ENCODE peak calls at places on chromosomes 13 and 19, in four cellular contexts. One of them, this sample, is unnamed.

GRCh38 chr13:42073683-42074082 is 25.2 kb downstream of the DGKH start:
- DNase-seq in stimulated activated naive B cell treated with anti-CD40 and anti-IgM and Interleukin-4, amounts not matched to agents 10 μg/mL and 1 μg/mL and 100 μg/mL, for 72 hours: no peak
- DNase-seq in T-helper 1 cell: no peak
- DNase-seq in AG20443: no peak
- DNase-seq in this sample: no peak

GRCh38 chr19:4523306-4524110 is 5.2 kb upstream of the PLIN4 start:
- DNase-seq in stimulated activated naive B cell treated with anti-CD40 and anti-IgM and Interleukin-4, amounts not matched to agents 10 μg/mL and 1 μg/mL and 100 μg/mL, for 72 hours: no peak
- DNase-seq in T-helper 1 cell: no peak
- DNase-seq in AG20443: peak; percentile 77
- DNase-seq in this sample: peak; percentile 76

GRCh38 chr13:71758823-71759222 is 108.2 kb downstream of the DACH1 start:
- DNase-seq in stimulated activated naive B cell treated with anti-CD40 and anti-IgM and Interleukin-4, amounts not matched to agents 10 μg/mL and 1 μg/mL and 100 μg/mL, for 72 hours: no peak
- DNase-seq in T-helper 1 cell: no peak
- DNase-seq in AG20443: no peak
- DNase-seq in this sample: no peak

GRCh38 chr13:47908200-47908902 is 92.7 kb downstream of the SUCLA2 start:
- DNase-seq in stimulated activated naive B cell treated with anti-CD40 and anti-IgM and Interleukin-4, amounts not matched to agents 10 μg/mL and 1 μg/mL and 100 μg/mL, for 72 hours: no peak
- DNase-seq in T-helper 1 cell: no peak
- DNase-seq in AG20443: no peak
- DNase-seq in this sample: no peak

GRCh38 chr13:80249906-80250513 is 90.9 kb downstream of the SPRY2 start:
- DNase-seq in stimulated activated naive B cell treated with anti-CD40 and anti-IgM and Interleukin-4, amounts not matched to agents 10 μg/mL and 1 μg/mL and 100 μg/mL, for 72 hours: no peak
- DNase-seq in T-helper 1 cell: no peak
- DNase-seq in AG20443: no peak
- DNase-seq in this sample: no peak

GRCh38 chr13:98873377-98874028 is 104.4 kb downstream of the DOCK9 start:
- DNase-seq in stimulated activated naive B cell treated with anti-CD40 and anti-IgM and Interleukin-4, amounts not matched to agents 10 μg/mL and 1 μg/mL and 100 μg/mL, for 72 hours: no peak
- DNase-seq in T-helper 1 cell: no peak
- DNase-seq in AG20443: no peak
- DNase-seq in this sample: no peak

GRCh38 chr13:112724788-112725345 is 35.0 kb downstream of the ATP11A start:
- DNase-seq in stimulated activated naive B cell treated with anti-CD40 and anti-IgM and Interleukin-4, amounts not matched to agents 10 μg/mL and 1 μg/mL and 100 μg/mL, for 72 hours: no peak
- DNase-seq in T-helper 1 cell: no peak
- DNase-seq in AG20443: no peak
- DNase-seq in this sample: no peak

GRCh38 chr13:76879211-76879875 is 6.9 kb downstream of the KCTD12 start:
- DNase-seq in stimulated activated naive B cell treated with anti-CD40 and anti-IgM and Interleukin-4, amounts not matched to agents 10 μg/mL and 1 μg/mL and 100 μg/mL, for 72 hours: peak; percentile 35
- DNase-seq in T-helper 1 cell: peak; percentile 26
- DNase-seq in AG20443: peak; percentile 82
- DNase-seq in this sample: peak; percentile 53

GRCh38 chr19:55640043-55640576 is 692 bp upstream of the ZNF580 start:
- DNase-seq in stimulated activated naive B cell treated with anti-CD40 and anti-IgM and Interleukin-4, amounts not matched to agents 10 μg/mL and 1 μg/mL and 100 μg/mL, for 72 hours: peak; percentile 69
- DNase-seq in T-helper 1 cell: peak; percentile 73
- DNase-seq in AG20443: peak; percentile 81
- DNase-seq in this sample: peak; percentile 60

GRCh38 chr13:34103854-34104253 is 285.9 kb downstream of the RFC3 start:
- DNase-seq in stimulated activated naive B cell treated with anti-CD40 and anti-IgM and Interleukin-4, amounts not matched to agents 10 μg/mL and 1 μg/mL and 100 μg/mL, for 72 hours: no peak
- DNase-seq in T-helper 1 cell: no peak
- DNase-seq in AG20443: no peak
- DNase-seq in this sample: no peak

GRCh38 chr19:1252818-1253513 is 4.6 kb downstream of the MIDN start:
- DNase-seq in stimulated activated naive B cell treated with anti-CD40 and anti-IgM and Interleukin-4, amounts not matched to agents 10 μg/mL and 1 μg/mL and 100 μg/mL, for 72 hours: peak; percentile 82
- DNase-seq in T-helper 1 cell: peak; percentile 77
- DNase-seq in AG20443: peak; percentile 79
- DNase-seq in this sample: no peak

GRCh38 chr19:43546581-43546980 is 13.6 kb downstream of the ZNF575 start:
- DNase-seq in stimulated activated naive B cell treated with anti-CD40 and anti-IgM and Interleukin-4, amounts not matched to agents 10 μg/mL and 1 μg/mL and 100 μg/mL, for 72 hours: no peak
- DNase-seq in T-helper 1 cell: no peak
- DNase-seq in AG20443: no peak
- DNase-seq in this sample: no peak

GRCh38 chr13:35347679-35348205 is 128.7 kb downstream of the MAB21L1 start:
- DNase-seq in stimulated activated naive B cell treated with anti-CD40 and anti-IgM and Interleukin-4, amounts not matched to agents 10 μg/mL and 1 μg/mL and 100 μg/mL, for 72 hours: no peak
- DNase-seq in T-helper 1 cell: no peak
- DNase-seq in AG20443: no peak
- DNase-seq in this sample: no peak

GRCh38 chr13:51621597-51621996 is 37.3 kb downstream of the WDFY2 start:
- DNase-seq in stimulated activated naive B cell treated with anti-CD40 and anti-IgM and Interleukin-4, amounts not matched to agents 10 μg/mL and 1 μg/mL and 100 μg/mL, for 72 hours: no peak
- DNase-seq in T-helper 1 cell: no peak
- DNase-seq in AG20443: no peak
- DNase-seq in this sample: no peak

GRCh38 chr13:80528733-80529132 is 187.8 kb upstream of the SPRY2 start:
- DNase-seq in stimulated activated naive B cell treated with anti-CD40 and anti-IgM and Interleukin-4, amounts not matched to agents 10 μg/mL and 1 μg/mL and 100 μg/mL, for 72 hours: no peak
- DNase-seq in T-helper 1 cell: no peak
- DNase-seq in AG20443: no peak
- DNase-seq in this sample: no peak

GRCh38 chr13:108980237-108980636 is 350.8 kb downstream of the MYO16 start:
- DNase-seq in stimulated activated naive B cell treated with anti-CD40 and anti-IgM and Interleukin-4, amounts not matched to agents 10 μg/mL and 1 μg/mL and 100 μg/mL, for 72 hours: no peak
- DNase-seq in T-helper 1 cell: no peak
- DNase-seq in AG20443: no peak
- DNase-seq in this sample: no peak

GRCh38 chr13:36131215-36131930 is at the start of gene DCLK1:
- DNase-seq in stimulated activated naive B cell treated with anti-CD40 and anti-IgM and Interleukin-4, amounts not matched to agents 10 μg/mL and 1 μg/mL and 100 μg/mL, for 72 hours: no peak
- DNase-seq in T-helper 1 cell: no peak
- DNase-seq in AG20443: peak; percentile 42
- DNase-seq in this sample: no peak

GRCh38 chr19:12580180-12580694 is 29.0 kb upstream of the ZNF564 start:
- DNase-seq in stimulated activated naive B cell treated with anti-CD40 and anti-IgM and Interleukin-4, amounts not matched to agents 10 μg/mL and 1 μg/mL and 100 μg/mL, for 72 hours: no peak
- DNase-seq in T-helper 1 cell: no peak
- DNase-seq in AG20443: no peak
- DNase-seq in this sample: no peak

GRCh38 chr13:100357764-100358163 is 230.8 kb downstream of the GGACT start:
- DNase-seq in stimulated activated naive B cell treated with anti-CD40 and anti-IgM and Interleukin-4, amounts not matched to agents 10 μg/mL and 1 μg/mL and 100 μg/mL, for 72 hours: no peak
- DNase-seq in T-helper 1 cell: no peak
- DNase-seq in AG20443: no peak
- DNase-seq in this sample: no peak

GRCh38 chr19:6108721-6109633 is 1.3 kb downstream of the RFX2 start:
- DNase-seq in stimulated activated naive B cell treated with anti-CD40 and anti-IgM and Interleukin-4, amounts not matched to agents 10 μg/mL and 1 μg/mL and 100 μg/mL, for 72 hours: no peak
- DNase-seq in T-helper 1 cell: peak; percentile 45
- DNase-seq in AG20443: peak; percentile 68
- DNase-seq in this sample: no peak

GRCh38 chr13:51674276-51674675 is 90.0 kb downstream of the WDFY2 start:
- DNase-seq in stimulated activated naive B cell treated with anti-CD40 and anti-IgM and Interleukin-4, amounts not matched to agents 10 μg/mL and 1 μg/mL and 100 μg/mL, for 72 hours: no peak
- DNase-seq in T-helper 1 cell: no peak
- DNase-seq in AG20443: no peak
- DNase-seq in this sample: no peak

GRCh38 chr13:66546534-66547379 is 683.4 kb downstream of the PCDH9 start:
- DNase-seq in stimulated activated naive B cell treated with anti-CD40 and anti-IgM and Interleukin-4, amounts not matched to agents 10 μg/mL and 1 μg/mL and 100 μg/mL, for 72 hours: no peak
- DNase-seq in T-helper 1 cell: no peak
- DNase-seq in AG20443: no peak
- DNase-seq in this sample: no peak

GRCh38 chr13:102227696-102228095 is 174.2 kb downstream of the FGF14 start:
- DNase-seq in stimulated activated naive B cell treated with anti-CD40 and anti-IgM and Interleukin-4, amounts not matched to agents 10 μg/mL and 1 μg/mL and 100 μg/mL, for 72 hours: no peak
- DNase-seq in T-helper 1 cell: no peak
- DNase-seq in AG20443: no peak
- DNase-seq in this sample: no peak

GRCh38 chr19:46189971-46190335 is 39.6 kb upstream of the IGFL1 start:
- DNase-seq in stimulated activated naive B cell treated with anti-CD40 and anti-IgM and Interleukin-4, amounts not matched to agents 10 μg/mL and 1 μg/mL and 100 μg/mL, for 72 hours: no peak
- DNase-seq in T-helper 1 cell: no peak
- DNase-seq in AG20443: no peak
- DNase-seq in this sample: no peak

This sample was measured in GM10248.